ENCODE peak calls at places on chromosomes 6 and 20, in six cellular contexts. V is H9, D is neuronal stem cell, A is mesenchymal stem cell, R is IMR-90, U is H1. X is an unnamed sample.

GRCh38 chr6:9405369-9405768 is 970.0 kb upstream of the SLC35B3 start:
- DNase-seq in R (peak), V (no peak), A (peak), D (no peak), U (no peak), X (peak)

GRCh38 chr6:111926731-111927302 is 53.6 kb upstream of the FYN start:
- DNase-seq in D (no peak), V (no peak), R (no peak), A (no peak), U (no peak), X (no peak)

GRCh38 chr20:22462975-22463914 is 121.1 kb downstream of the FOXA2 start:
- DNase-seq in A (no peak), R (no peak), D (no peak), U (no peak), V (no peak), X (no peak)

GRCh38 chr6:117469356-117469755 is 13.1 kb upstream of the DCBLD1 start:
- DNase-seq in D (no peak), U (no peak), R (no peak), A (no peak), V (no peak), X (no peak)

GRCh38 chr6:163490826-163491577 is 76.5 kb downstream of the QKI start:
- DNase-seq in R (peak), V (no peak), U (no peak), A (peak), D (no peak), X (peak)

GRCh38 chr20:24034820-24035219 is 46.2 kb upstream of the GGTLC1 start:
- DNase-seq in U (no peak), V (no peak), R (no peak), A (no peak), D (no peak), X (no peak)

GRCh38 chr6:17866876-17867444 is 120.5 kb downstream of the KIF13A start:
- DNase-seq in D (no peak), A (no peak), U (no peak), R (no peak), V (no peak), X (no peak)

GRCh38 chr20:29876911-29877285 is 1380.6 kb upstream of the DEFB115 start:
- DNase-seq in V (no peak), U (no peak), D (no peak), A (no peak), R (no peak), X (no peak)

GRCh38 chr20:30502670-30503069 is 754.8 kb upstream of the DEFB115 start:
- DNase-seq in A (peak), U (no peak), D (no peak), V (no peak), R (no peak), X (no peak)

GRCh38 chr6:96420294-96420693 is 101.3 kb upstream of the UFL1 start:
- DNase-seq in R (no peak), D (no peak), U (no peak), V (no peak), A (no peak), X (no peak)

GRCh38 chr6:104483225-104483834 is 376.4 kb downstream of the HACE1 start:
- DNase-seq in U (no peak), A (peak), D (no peak), V (no peak), R (no peak), X (no peak)

GRCh38 chr6:64815718-64816117 is 891.3 kb downstream of the EYS start:
- DNase-seq in U (no peak), V (no peak), D (no peak), R (no peak), A (peak), X (no peak)

GRCh38 chr6:154407440-154407839 is 50.8 kb upstream of the IPCEF1 start:
- DNase-seq in A (no peak), R (no peak), D (no peak), V (no peak), U (no peak), X (no peak)

GRCh38 chr20:3888622-3889488 is at the start of gene PANK2:
- DNase-seq in U (peak), D (peak), A (peak), V (peak), R (peak), X (peak)
- H2AK5ac ChIP-seq in U (no peak), D (peak), A (peak), V (peak), R (peak), X (peak)

GRCh38 chr20:62951896-62952372 is 575 bp upstream of the SLC17A9 start:
- DNase-seq in R (no peak), D (no peak), U (no peak), A (no peak), V (no peak), X (no peak)

GRCh38 chr20:62953839-62954703 is 1.6 kb downstream of the SLC17A9 start:
- DNase-seq in R (peak), D (peak), V (peak), U (no peak), A (peak), X (no peak)

GRCh38 chr20:62952373-62953166 is at the start of gene SLC17A9:
- DNase-seq in R (peak), U (no peak), D (no peak), V (peak), A (peak), X (peak)

GRCh38 chr20:62951143-62951895 is 1.2 kb upstream of the SLC17A9 start:
- DNase-seq in A (no peak), R (no peak), V (no peak), U (no peak), D (no peak), X (no peak)

GRCh38 chr20:62953167-62953838 is 794 bp downstream of the SLC17A9 start:
- DNase-seq in A (peak), U (no peak), R (no peak), V (no peak), D (no peak), X (no peak)
- H2AK5ac ChIP-seq in A (peak), U (no peak), R (peak), V (no peak), D (peak), X (peak)

GRCh38 chr6:31172973-31173384 is 2.5 kb upstream of the POU5F1 start:
- DNase-seq in D (no peak), V (peak), A (no peak), U (peak), R (no peak), X (no peak)

GRCh38 chr6:31173406-31173805 is 2.9 kb upstream of the POU5F1 start:
- DNase-seq in R (no peak), A (no peak), D (no peak), U (no peak), V (no peak), X (no peak)

GRCh38 chr6:31170600-31170881 is at the start of gene POU5F1:
- DNase-seq in D (no peak), R (no peak), U (no peak), A (no peak), V (peak), X (no peak)

GRCh38 chr6:31170987-31171671 is 647 bp upstream of the POU5F1 start:
- DNase-seq in U (no peak), D (no peak), A (no peak), V (peak), R (no peak), X (no peak)

GRCh38 chr6:31171931-31172882 is 1.7 kb upstream of the POU5F1 start:
- DNase-seq in A (no peak), V (peak), D (no peak), U (peak), R (no peak), X (no peak)
- H2AK5ac ChIP-seq in A (no peak), V (no peak), D (peak), U (peak), R (no peak), X (no peak)

GRCh38 chr6:42451146-42451594 is 556 bp downstream of the TRERF1 start:
- DNase-seq in D (no peak), R (no peak), A (no peak), U (no peak), V (no peak), X (no peak)

GRCh38 chr6:42450314-42451145 is 1.2 kb downstream of the TRERF1 start:
- DNase-seq in A (peak), V (no peak), D (no peak), U (no peak), R (peak), X (no peak)

GRCh38 chr6:42453027-42453648 is 1.4 kb upstream of the TRERF1 start:
- DNase-seq in A (peak), U (no peak), R (peak), D (peak), V (peak), X (peak)

GRCh38 chr6:42452171-42453026 is 673 bp upstream of the TRERF1 start:
- DNase-seq in R (peak), A (peak), V (peak), U (no peak), D (peak), X (no peak)

DNA sequence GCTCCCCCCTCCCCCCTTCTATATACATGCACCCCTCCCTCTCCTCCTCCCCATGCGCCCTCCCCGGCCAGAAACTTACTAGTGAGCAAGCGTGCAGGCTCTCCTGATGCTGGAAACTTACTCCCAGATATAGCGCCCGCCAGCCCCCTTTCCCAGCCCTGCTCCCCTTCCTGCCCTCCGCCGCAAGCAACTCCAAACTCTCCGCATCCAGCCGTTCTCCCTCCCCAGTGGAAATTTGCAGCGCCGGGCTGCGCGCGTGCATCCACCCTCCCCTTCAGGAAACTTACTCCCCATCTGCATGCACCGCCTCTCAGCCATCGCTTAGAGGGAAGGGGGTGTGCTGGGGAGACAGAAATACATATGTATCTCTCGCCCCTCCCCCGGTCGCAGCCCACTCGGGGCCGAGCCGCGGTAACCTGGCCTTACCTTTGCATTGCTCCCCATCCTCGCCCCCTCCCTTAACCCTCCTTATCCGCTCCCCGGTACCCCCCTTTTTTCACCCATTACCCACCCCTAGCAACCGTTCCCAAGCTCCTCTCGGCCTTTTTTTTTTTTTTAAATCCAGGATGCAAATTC is at the start of gene TRERF1:
- DNase-seq in D (peak), R (peak), A (peak), V (peak), U (no peak), X (no peak)
- H2AK5ac ChIP-seq in D (peak), R (peak), A (peak), V (no peak), U (peak), X (peak)